ENCODE peak calls at places on chromosomes 4 and X, in nine cellular contexts. G is EH; J is fibroblast of lung; W is heart left ventricle; X is ELR; M is stimulated activated CD4-positive, alpha-beta T cell treated with anti-CD3 and anti-CD28 coated beads, Interleukin-1b, Interleukin-23, amount 100 ng/mL, for 48 hours; U is GM13976; Z is skeletal muscle cell; O is T47D. V is an unnamed sample.

GRCh38 chrX:68534696-68535095 is 35.8 kb downstream of the YIPF6 start:
- DNase-seq in U (no peak), J (no peak), X (peak; percentile 39), G (no peak), W (no peak), Z (no peak), M (no peak), O (no peak), V (no peak)

GRCh38 chr4:142365386-142365785 is 480.7 kb downstream of the INPP4B start:
- DNase-seq in Z (no peak), X (peak; percentile 18), G (peak; percentile 71), J (peak; percentile 77), W (no peak), O (no peak), M (no peak), U (no peak), V (no peak)

GRCh38 chr4:162056947-162057346 is 106.9 kb downstream of the FSTL5 start:
- DNase-seq in X (no peak), J (peak; percentile 30), M (no peak), U (no peak), O (no peak), G (no peak), Z (no peak), W (no peak), V (no peak)

GRCh38 chr4:93396274-93396673 is 432.3 kb upstream of the ATOH1 start:
- DNase-seq in M (no peak), J (peak; percentile 74), G (peak; percentile 7), Z (peak; percentile 68), U (no peak), W (no peak), X (peak; percentile 2), O (no peak), V (no peak)

GRCh38 chr4:163755013-163755412 is 260.5 kb downstream of the TMA16 start:
- DNase-seq in G (no peak), X (peak; percentile 54), M (no peak), J (peak; percentile 23), O (no peak), U (peak; percentile 17), W (no peak), Z (peak; percentile 9), V (no peak)

GRCh38 chrX:21837056-21837455 is 2.4 kb upstream of the MBTPS2 start:
- DNase-seq in J (no peak), O (no peak), Z (no peak), G (no peak), M (no peak), X (no peak), U (no peak), W (no peak), V (no peak)

GRCh38 chrX:153573999-153574398 is 24.9 kb downstream of the CCNQ start:
- DNase-seq in W (no peak), G (no peak), O (peak; percentile 10), X (no peak), J (no peak), U (peak; percentile 43), Z (no peak), M (no peak), V (no peak)

GRCh38 chr4:179605196-179605595 is 2163.0 kb upstream of the AGA start:
- DNase-seq in M (no peak), X (peak; percentile 80), W (no peak), U (no peak), O (no peak), J (peak; percentile 87), Z (peak; percentile 23), G (no peak), V (peak; percentile 19)

GRCh38 chr4:73871911-73872310 is 2.7 kb downstream of the CXCL1 start:
- DNase-seq in Z (no peak), G (no peak), J (no peak), U (no peak), M (no peak), W (no peak), O (no peak), X (peak; percentile 49), V (no peak)

GRCh38 chrX:97387004-97387403 is 503.3 kb downstream of the RPA4 start:
- DNase-seq in Z (no peak), W (no peak), J (no peak), M (no peak), G (no peak), X (no peak), U (no peak), O (no peak), V (no peak)

GRCh38 chr4:105992641-105993305 is 97.5 kb downstream of the NPNT start:
- DNase-seq in U (no peak), G (no peak), M (no peak), Z (no peak), X (no peak), J (peak; percentile 34), W (no peak), O (no peak), V (no peak)

GRCh38 chrX:11341274-11342256 is 48.4 kb downstream of the AMELX start:
- DNase-seq in J (peak; percentile 83), O (no peak), Z (peak; percentile 91), M (no peak), G (peak; percentile 84), U (peak; percentile 28), W (peak; percentile 75), X (peak; percentile 80), V (peak; percentile 29)

GRCh38 chrX:44980403-44980802 is 107.4 kb downstream of the KDM6A start:
- DNase-seq in W (no peak), O (no peak), M (no peak), J (no peak), X (no peak), U (no peak), Z (no peak), G (no peak), V (no peak)

GRCh38 chr4:78057600-78058560 is 757 bp downstream of the FRAS1 start:
- DNase-seq in Z (no peak), U (peak; percentile 49), W (peak; percentile 37), G (peak; percentile 50), X (peak; percentile 43), O (peak; percentile 29), J (peak; percentile 54), M (peak; percentile 40), V (peak; percentile 25)

GRCh38 chr4:136036744-136037143 is 1495.5 kb downstream of the PCDH18 start:
- DNase-seq in O (no peak), Z (peak; percentile 89), X (peak; percentile 61), G (peak; percentile 1), W (no peak), J (peak; percentile 78), M (no peak), U (no peak), V (peak; percentile 1)

GRCh38 chr4:1049591-1049905 is 38.1 kb downstream of the FGFRL1 start:
- DNase-seq in O (no peak), Z (no peak), X (no peak), U (no peak), J (no peak), M (no peak), G (no peak), W (no peak), V (no peak)

GRCh38 chr4:38050560-38051350 is 90.6 kb downstream of the PTTG2 start:
- DNase-seq in O (no peak), X (no peak), Z (no peak), U (no peak), M (no peak), G (peak; percentile 44), W (no peak), J (peak; percentile 45), V (peak; percentile 54)

GRCh38 chr4:177789610-177790009 is 347.4 kb upstream of the AGA start:
- DNase-seq in M (no peak), W (no peak), G (no peak), O (no peak), J (no peak), U (no peak), X (no peak), Z (no peak), V (no peak)

GRCh38 chr4:86155766-86156165 is 204.1 kb downstream of the MAPK10 start:
- DNase-seq in M (no peak), W (no peak), U (no peak), G (no peak), J (no peak), O (no peak), X (peak; percentile 19), Z (no peak), V (no peak)

GRCh38 chr4:168336837-168337549 is 18.4 kb upstream of the DDX60 start:
- DNase-seq in G (no peak), J (no peak), M (no peak), X (no peak), O (no peak), U (no peak), W (no peak), Z (no peak), V (no peak)

GRCh38 chrX:150236304-150236703 is 126.8 kb upstream of the MAMLD1 start:
- DNase-seq in X (peak; percentile 44), G (peak; percentile 33), Z (no peak), O (no peak), U (no peak), W (no peak), M (no peak), J (peak; percentile 53), V (no peak)

GRCh38 chr4:180809439-180809838 is 1433.8 kb upstream of the TENM3 start:
- DNase-seq in Z (no peak), X (no peak), J (peak; percentile 85), M (no peak), O (no peak), G (no peak), U (no peak), W (no peak), V (no peak)

GRCh38 chr4:53313510-53313909 is 52.4 kb downstream of the SCFD2 start:
- DNase-seq in U (no peak), J (no peak), O (peak; percentile 68), Z (no peak), G (peak; percentile 52), M (no peak), X (peak; percentile 15), W (no peak), V (no peak)

GRCh38 chrX:19156223-19156622 is 34.0 kb upstream of the ADGRG2 start:
- DNase-seq in O (no peak), U (no peak), Z (no peak), W (no peak), M (no peak), G (no peak), X (no peak), J (no peak), V (no peak)